ENCODE peak calls at places on chromosomes 4 and X, in six cellular contexts. V is activated B cell treated with CpG ODN at 0.5 μM for 24 hours; R is choroid plexus epithelial cell; Q is GM10248; P is fibroblast of mammary gland; F is activated CD8-positive, alpha-beta T cell treated with anti-CD3 and anti-CD28 coated beads for 36 hours. A is an unnamed sample.

GRCh38 chr4:37889849-37890500 is 909 bp upstream of the TBC1D1 start:
- DNase-seq in P (peak; percentile 7), F (no peak), V (no peak), R (no peak), Q (no peak), A (no peak)

GRCh38 chr4:56158483-56158882 is 209.7 kb downstream of the CEP135 start:
- DNase-seq in R (no peak), F (peak; percentile 12), P (no peak), Q (no peak), V (no peak), A (no peak)

GRCh38 chr4:83362492-83363329 is 28.1 kb upstream of the HPSE start:
- DNase-seq in Q (no peak), V (no peak), R (peak; percentile 75), P (peak; percentile 62), F (no peak), A (no peak)

GRCh38 chr4:159655547-159655946 is 552.7 kb downstream of the RAPGEF2 start:
- DNase-seq in R (peak; percentile 93), P (peak; percentile 0), Q (no peak), V (no peak), F (no peak), A (no peak)

GRCh38 chr4:116531870-116532269 is 553.5 kb downstream of the TRAM1L1 start:
- DNase-seq in P (no peak), V (no peak), F (peak; percentile 1), Q (no peak), R (peak; percentile 0), A (no peak)

GRCh38 chr4:521636-522330 is 22.8 kb downstream of the PIGG start:
- DNase-seq in P (no peak), F (no peak), Q (no peak), V (no peak), R (no peak), A (no peak)

GRCh38 chr4:52554606-52555355 is 104.3 kb downstream of the USP46 start:
- DNase-seq in V (no peak), P (no peak), F (no peak), Q (no peak), R (no peak), A (no peak)

GRCh38 chr4:129545599-129546278 is 449.8 kb downstream of the C4orf33 start:
- DNase-seq in R (peak; percentile 35), Q (no peak), F (no peak), V (no peak), P (peak; percentile 74), A (no peak)

GRCh38 chr4:131370846-131371245 is 1778.2 kb upstream of the PCDH10 start:
- DNase-seq in P (no peak), V (no peak), Q (no peak), R (no peak), F (no peak), A (no peak)

GRCh38 chrX:105063743-105064142 is 156.8 kb downstream of the TEX13A start:
- DNase-seq in Q (no peak), P (no peak), R (no peak), V (no peak), F (no peak), A (no peak)

GRCh38 chrX:12065251-12065650 is 73.0 kb upstream of the FRMPD4 start:
- DNase-seq in F (no peak), Q (no peak), V (no peak), P (peak; percentile 35), R (peak; percentile 35), A (no peak)

GRCh38 chrX:10477525-10477924 is 142.9 kb downstream of the MID1 start:
- DNase-seq in V (no peak), R (no peak), P (no peak), Q (no peak), F (no peak), A (no peak)

DNA sequence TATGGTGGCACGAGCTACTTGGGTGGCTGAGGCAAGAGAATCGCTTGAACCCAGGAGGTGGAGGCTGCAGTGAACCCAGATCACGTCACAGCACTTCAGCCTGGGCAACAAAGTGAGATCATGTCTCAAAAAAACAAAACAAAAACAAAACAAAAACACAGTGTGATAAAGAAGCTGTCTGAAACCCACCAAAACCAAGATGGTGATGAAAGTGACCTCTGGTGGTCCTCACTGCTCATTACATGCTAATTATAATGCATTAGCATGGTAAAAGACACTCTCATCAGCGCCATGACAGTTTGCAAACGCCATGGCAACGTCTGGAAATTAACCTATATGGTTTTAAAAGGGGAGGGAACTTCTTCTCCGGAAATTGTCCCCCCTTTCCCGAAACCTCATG is 29.4 kb upstream of the OPHN1 start:
- DNase-seq in V (no peak), Q (no peak), F (peak; percentile 34), P (peak; percentile 62), R (peak; percentile 62), A (no peak)
- TF ChIP-seq CTCF in V (no peak), Q (peak; percentile 28), F (peak; percentile 52), P (peak; percentile 55), R (peak; percentile 55), A (peak; percentile 67)

GRCh38 chrX:23667239-23668177 is at the start of gene PRDX4:
- DNase-seq in V (peak; percentile 66), P (peak; percentile 86), R (peak; percentile 90), Q (peak; percentile 85), F (peak; percentile 83), A (peak; percentile 26)
- TF ChIP-seq CTCF in V (no peak), P (no peak), R (no peak), Q (no peak), F (no peak), A (no peak)

GRCh38 chr4:119041951-119042560 is 93.6 kb upstream of the MYOZ2 start:
- DNase-seq in V (no peak), P (peak; percentile 84), Q (peak; percentile 65), R (peak; percentile 92), F (peak; percentile 71), A (no peak)
- TF ChIP-seq CTCF in V (no peak), P (peak; percentile 66), Q (peak; percentile 45), R (peak; percentile 80), F (peak; percentile 82), A (peak; percentile 63)

GRCh38 chr4:146179784-146180405 is 4.4 kb downstream of the LSM6 start:
- DNase-seq in F (no peak), Q (no peak), P (peak; percentile 25), R (no peak), V (no peak), A (no peak)

DNA sequence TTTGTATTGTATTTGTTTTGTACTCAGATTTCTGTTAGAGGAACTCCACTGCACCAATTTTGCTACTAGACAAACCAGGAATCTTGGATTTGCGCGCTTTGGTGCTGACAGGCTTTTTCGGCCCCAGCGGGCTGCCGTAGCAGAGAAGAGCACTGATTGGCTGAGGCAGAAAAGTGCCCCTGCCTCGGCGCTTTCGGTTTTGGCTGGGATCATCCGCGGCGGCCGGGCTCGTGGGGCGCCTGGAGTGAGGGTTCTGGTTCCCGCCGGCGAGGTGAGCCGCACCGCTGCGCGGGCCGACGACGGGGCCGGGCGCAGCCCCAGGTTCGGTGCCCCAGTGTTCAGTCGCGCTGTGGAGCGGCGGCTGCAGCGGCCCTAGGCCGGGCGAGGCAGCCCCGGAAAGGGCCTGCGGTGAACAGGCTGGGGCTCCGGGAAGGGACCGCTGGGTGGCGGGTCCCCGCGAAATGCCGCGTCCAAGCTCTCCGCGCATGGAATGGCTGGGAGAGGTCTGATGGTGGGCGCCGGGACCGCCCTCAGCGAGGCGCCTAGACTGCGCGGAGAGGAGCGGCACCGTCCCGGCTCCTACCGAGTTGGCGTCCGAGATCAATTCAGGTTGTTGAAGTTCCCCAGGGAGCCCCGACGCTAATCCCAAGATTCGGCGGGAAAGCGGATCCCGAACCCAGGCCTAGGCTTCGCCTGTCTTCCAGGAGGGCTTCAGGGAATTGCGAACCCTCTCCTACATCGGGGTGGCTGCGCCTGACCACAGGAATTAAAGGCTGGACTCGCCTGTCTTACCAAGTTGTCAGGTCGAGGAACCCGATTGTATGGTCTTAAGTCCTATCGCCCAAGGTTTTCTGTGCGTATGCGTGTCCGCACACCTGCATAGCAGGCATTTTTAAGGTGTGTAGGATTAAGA is at the start of gene LSM6:
- DNase-seq in Q (peak; percentile 88), P (peak; percentile 85), V (peak; percentile 75), R (peak; percentile 89), F (peak; percentile 87), A (peak; percentile 37)
- TF ChIP-seq CTCF in Q (no peak), P (no peak), V (no peak), R (no peak), F (no peak), A (no peak)

GRCh38 chrX:70032797-70033196 is 16.9 kb downstream of the AWAT2 start:
- DNase-seq in P (no peak), Q (no peak), F (no peak), V (no peak), R (no peak), A (no peak)

GRCh38 chrX:70030242-70030823 is 19.4 kb downstream of the AWAT2 start:
- DNase-seq in Q (peak; percentile 50), R (peak; percentile 68), F (peak; percentile 21), P (peak; percentile 69), V (no peak), A (no peak)

GRCh38 chrX:70029790-70030189 is 19.9 kb downstream of the AWAT2 start:
- DNase-seq in V (no peak), R (no peak), P (no peak), F (no peak), Q (no peak), A (no peak)

GRCh38 chrX:70034646-70035045 is 15.1 kb downstream of the AWAT2 start:
- DNase-seq in Q (no peak), R (no peak), V (no peak), F (no peak), P (no peak), A (no peak)

DNA sequence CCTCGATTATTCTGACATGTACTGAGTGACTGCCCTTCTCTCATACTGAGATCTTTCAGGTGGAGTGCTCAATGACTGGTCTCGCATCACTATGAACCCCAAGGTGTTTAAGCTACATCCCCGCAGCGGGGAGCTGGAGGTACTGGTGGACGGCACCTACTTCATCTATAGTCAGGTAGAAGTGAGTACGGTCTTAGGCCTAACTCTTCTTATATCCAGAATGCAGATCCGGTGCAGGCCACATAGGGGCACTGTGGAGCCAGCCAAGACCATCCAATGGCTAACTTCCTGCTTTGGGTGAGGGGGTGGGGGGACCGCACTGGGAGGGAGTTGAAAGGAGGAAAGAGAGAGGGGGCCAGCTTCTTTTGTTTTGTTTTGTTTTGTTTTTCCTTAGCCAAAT is 16.4 kb downstream of the AWAT2 start:
- DNase-seq in P (peak; percentile 34), F (peak; percentile 65), Q (peak; percentile 42), R (peak; percentile 56), V (no peak), A (no peak)
- TF ChIP-seq CTCF in P (peak; percentile 56), F (peak; percentile 61), Q (peak; percentile 66), R (peak; percentile 76), V (no peak), A (peak; percentile 38)

DNA sequence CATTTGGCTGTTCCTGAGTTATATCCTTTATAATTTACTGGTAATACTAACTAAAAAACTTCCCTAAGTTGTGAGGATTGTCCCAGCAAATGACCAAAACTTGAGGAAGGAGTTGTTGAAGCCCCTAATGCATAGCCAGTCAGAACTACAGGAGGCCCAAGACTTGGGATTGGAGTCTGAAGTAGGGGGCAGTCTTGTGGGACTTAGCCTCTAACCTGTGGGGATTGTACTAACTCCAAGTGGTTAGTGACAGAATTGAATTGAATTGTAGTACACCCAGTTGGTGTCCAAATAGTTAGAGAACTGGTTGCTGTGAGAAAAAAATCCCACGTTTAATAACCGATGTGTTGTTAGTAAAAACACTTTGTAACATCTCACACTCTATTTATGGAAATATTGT is 1506.3 kb downstream of the ADGRL3 start:
- DNase-seq in Q (no peak), F (no peak), R (no peak), P (no peak), V (no peak), A (no peak)
- TF ChIP-seq CTCF in Q (no peak), F (no peak), R (no peak), P (no peak), V (no peak), A (no peak)

GRCh38 chr4:27000820-27001219 is 140.2 kb downstream of the STIM2 start:
- DNase-seq in V (no peak), P (no peak), R (no peak), Q (no peak), F (no peak), A (no peak)
- TF ChIP-seq CTCF in V (no peak), P (peak; percentile 13), R (peak; percentile 46), Q (peak; percentile 52), F (peak; percentile 48), A (peak; percentile 19)